ENCODE peak calls at places on chromosomes 6 and 20, in nine cellular contexts. T is heart right ventricle, J is lower leg skin, O is PC-3, R is H9, S is fibroblast of the aortic adventitia, A is neural crest cell, X is nephron progenitor cell, Y is suprapubic skin. C is an unnamed sample.

GRCh38 chr20:50652702-50653294 is 38.5 kb downstream of the RIPOR3 start:
- DNase-seq in R (no peak), S (no peak), X (no peak), Y (no peak), O (peak; percentile 37), J (no peak), T (peak; percentile 35), A (no peak), C (no peak)

GRCh38 chr6:105593805-105594231 is 190.9 kb upstream of the PREP start:
- DNase-seq in Y (no peak), T (no peak), X (no peak), O (no peak), J (no peak), S (peak; percentile 81), A (no peak), R (no peak), C (no peak)

GRCh38 chr6:156021746-156022396 is 566.2 kb upstream of the NOX3 start:
- DNase-seq in A (no peak), J (no peak), Y (no peak), T (no peak), S (peak; percentile 87), X (no peak), R (no peak), O (peak; percentile 59), C (no peak)

GRCh38 chr6:21826031-21826430 is 232.5 kb downstream of the SOX4 start:
- DNase-seq in T (no peak), R (peak; percentile 59), A (no peak), J (no peak), X (no peak), O (peak; percentile 62), S (no peak), Y (no peak), C (no peak)

GRCh38 chr20:32206383-32207210 is 946 bp downstream of the PLAGL2 start:
- DNase-seq in S (no peak), A (no peak), Y (no peak), R (no peak), X (no peak), T (no peak), J (no peak), O (no peak), C (no peak)

GRCh38 chr6:53532942-53533341 is 12.0 kb downstream of the GCLC start:
- DNase-seq in X (no peak), S (no peak), Y (no peak), J (no peak), O (no peak), T (no peak), A (no peak), R (no peak), C (no peak)

GRCh38 chr6:128993161-128993560 is 110.2 kb downstream of the LAMA2 start:
- DNase-seq in J (no peak), S (no peak), A (no peak), O (no peak), T (no peak), R (no peak), X (no peak), Y (no peak), C (no peak)

GRCh38 chr6:155248021-155249001 is 15.5 kb upstream of the CLDN20 start:
- DNase-seq in A (peak; percentile 40), J (peak; percentile 84), Y (no peak), O (peak; percentile 32), R (peak; percentile 66), X (peak; percentile 47), T (no peak), S (peak; percentile 80), C (peak; percentile 66)

GRCh38 chr6:116568851-116569755 is 2.2 kb upstream of the RWDD1 start:
- DNase-seq in J (no peak), R (no peak), Y (no peak), A (no peak), S (no peak), O (no peak), X (no peak), T (no peak), C (no peak)

GRCh38 chr6:116571683-116572000 is 338 bp downstream of the RWDD1 start:
- DNase-seq in O (no peak), Y (no peak), R (no peak), X (no peak), A (no peak), T (no peak), S (no peak), J (no peak), C (no peak)

GRCh38 chr6:116568111-116568510 is 3.2 kb upstream of the RWDD1 start:
- DNase-seq in X (no peak), R (no peak), A (no peak), S (peak; percentile 33), J (no peak), T (no peak), Y (no peak), O (no peak), C (no peak)

GRCh38 chr6:116572162-116572561 is 858 bp downstream of the RWDD1 start:
- DNase-seq in O (no peak), T (peak; percentile 23), S (peak; percentile 47), A (no peak), J (no peak), R (no peak), X (peak; percentile 17), Y (no peak), C (peak; percentile 41)

DNA sequence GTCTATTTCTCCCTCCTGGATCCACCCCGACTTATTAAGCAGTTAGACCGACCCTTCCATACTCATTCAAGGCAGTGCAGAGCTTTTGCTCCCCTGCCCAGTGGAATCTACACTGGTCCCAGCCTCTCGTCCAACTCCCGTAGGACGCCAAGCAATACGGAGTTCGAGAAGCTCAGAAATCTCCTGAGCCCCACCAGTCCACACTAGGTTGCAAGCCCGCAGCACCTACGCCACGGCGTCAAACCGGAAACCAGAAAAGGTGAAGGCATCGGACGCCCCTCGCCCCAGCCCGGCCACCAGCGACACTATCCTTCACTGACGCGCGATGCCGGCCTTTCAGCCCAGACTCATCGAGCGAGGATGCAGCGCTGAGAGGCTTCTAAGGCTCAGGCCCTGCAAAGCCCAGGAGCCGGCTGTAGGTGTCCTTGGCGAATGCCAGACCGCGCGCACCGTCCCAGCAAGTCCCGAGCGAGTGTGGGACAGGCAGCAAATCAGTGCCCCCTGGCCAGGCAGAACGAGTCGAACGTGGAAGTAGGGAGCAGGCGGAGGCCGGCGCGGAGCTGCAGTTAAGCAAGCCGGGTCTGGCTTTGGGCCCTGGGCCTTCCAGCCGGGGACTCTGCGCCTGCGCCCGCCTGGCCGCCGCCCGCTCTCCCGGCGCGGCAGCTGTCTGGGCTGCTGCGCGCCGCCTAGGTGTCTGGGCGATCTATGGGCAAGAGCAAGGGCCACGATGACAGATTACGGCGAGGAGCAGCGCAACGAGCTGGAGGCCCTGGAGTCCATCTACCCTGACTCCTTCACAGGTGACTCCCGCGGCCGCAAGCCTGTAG is at the start of gene RWDD1:
- DNase-seq in J (peak; percentile 99), S (peak; percentile 99), A (peak; percentile 96), X (peak; percentile 96), O (peak; percentile 93), R (peak; percentile 100), Y (peak; percentile 99), T (peak; percentile 99), C (peak; percentile 97)
- TF ChIP-seq CTCF in J (no peak), S (no peak), A (no peak), X (no peak), O (no peak), R (peak; percentile 17), Y (no peak), T (no peak), C (peak; percentile 4)

DNA sequence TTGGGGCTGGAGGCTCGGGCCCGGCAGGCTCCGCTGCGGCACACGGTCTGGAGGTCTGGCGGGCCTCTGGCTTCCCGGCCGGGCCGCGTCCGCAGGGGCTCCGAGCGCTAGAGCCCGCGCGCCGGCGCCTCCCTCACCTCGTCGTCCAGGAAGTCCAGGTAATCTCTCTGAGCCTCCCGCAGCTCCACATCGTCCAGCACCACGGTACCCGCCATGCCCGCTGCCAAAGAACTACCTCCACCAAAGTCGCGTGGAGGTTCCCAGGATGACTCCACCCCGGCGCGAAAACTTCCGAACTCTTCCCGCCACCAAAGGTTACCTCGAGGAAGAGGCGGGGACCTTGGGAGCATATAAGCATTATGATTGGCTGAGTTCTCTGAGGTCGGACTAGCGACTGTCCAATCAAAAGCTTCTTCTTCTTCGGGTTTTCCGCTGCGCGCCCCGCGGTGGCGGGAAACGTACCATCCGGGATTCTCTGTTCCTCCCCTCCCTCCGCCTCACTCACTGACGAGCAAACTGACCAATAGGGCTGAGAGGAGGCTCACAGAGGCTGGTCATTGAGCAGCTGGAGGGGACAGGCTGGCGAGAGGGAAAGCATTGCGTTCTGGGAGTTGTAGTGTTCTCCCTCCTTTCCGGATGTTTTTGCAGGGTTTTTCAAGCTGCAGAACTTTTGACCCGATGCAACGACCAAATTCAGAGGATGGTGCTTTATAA is at the start of gene MCM3:
- DNase-seq in S (peak; percentile 99), X (peak; percentile 93), O (peak; percentile 99), Y (peak; percentile 98), A (peak; percentile 88), R (peak; percentile 99), J (peak; percentile 99), T (peak; percentile 99), C (peak; percentile 97)
- TF ChIP-seq CTCF in S (peak; percentile 28), X (no peak), O (no peak), Y (no peak), A (no peak), R (no peak), J (no peak), T (peak; percentile 22), C (no peak)

GRCh38 chr6:109787312-109787711 is 96.2 kb downstream of the FIG4 start:
- DNase-seq in T (no peak), A (no peak), Y (no peak), R (no peak), O (no peak), X (no peak), S (no peak), J (no peak), C (no peak)

GRCh38 chr6:109782401-109783046 is 91.4 kb downstream of the FIG4 start:
- DNase-seq in T (no peak), S (peak; percentile 76), O (no peak), Y (no peak), X (no peak), J (no peak), A (no peak), R (no peak), C (no peak)

GRCh38 chr6:109788687-109789086 is 97.6 kb downstream of the FIG4 start:
- DNase-seq in O (no peak), X (no peak), A (no peak), J (no peak), R (no peak), T (no peak), Y (no peak), S (peak; percentile 94), C (no peak)

GRCh38 chr6:109781001-109781400 is 89.9 kb downstream of the FIG4 start:
- DNase-seq in T (no peak), X (no peak), Y (no peak), R (no peak), S (no peak), O (no peak), J (no peak), A (no peak), C (no peak)

DNA sequence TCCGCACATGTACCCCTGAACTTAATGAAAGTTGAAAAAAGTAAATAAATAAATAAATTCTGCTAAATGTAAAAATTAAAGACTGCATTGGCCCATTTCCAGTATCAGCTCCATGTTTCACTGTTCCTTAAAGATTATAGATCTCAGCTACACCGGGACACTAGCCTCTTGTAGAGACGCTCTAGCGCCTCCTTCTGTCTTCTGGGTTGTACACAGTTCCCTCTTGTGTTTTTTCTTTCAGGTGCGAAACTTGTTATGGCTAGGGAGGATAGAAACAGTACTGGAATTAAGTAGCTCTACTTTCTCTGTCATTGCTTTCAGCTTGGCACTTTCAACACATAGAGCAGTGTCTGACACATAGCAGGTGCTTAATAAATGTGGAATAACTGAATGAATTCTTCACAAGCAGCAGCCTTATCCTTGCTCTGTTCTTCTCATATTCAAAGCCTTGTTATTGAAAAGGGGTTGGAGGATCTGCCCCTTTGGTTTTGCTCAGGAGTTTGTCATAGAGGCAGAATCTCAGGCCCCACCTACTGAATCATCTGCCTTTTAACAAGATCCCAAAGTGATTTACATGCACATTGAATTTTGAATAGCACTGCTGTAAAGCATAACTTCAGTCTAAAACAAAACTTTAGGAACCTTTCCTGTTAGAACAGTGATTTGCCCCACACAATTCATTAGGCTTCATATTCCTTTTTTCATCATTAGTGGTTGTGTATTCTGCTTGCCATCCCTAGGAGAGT is 92.3 kb downstream of the FIG4 start:
- DNase-seq in J (no peak), S (peak; percentile 17), X (peak; percentile 6), R (peak; percentile 46), O (peak; percentile 32), T (no peak), Y (no peak), A (no peak), C (no peak)
- TF ChIP-seq CTCF in J (no peak), S (peak; percentile 21), X (peak; percentile 36), R (peak; percentile 88), O (peak; percentile 52), T (peak; percentile 39), Y (no peak), A (peak; percentile 25), C (no peak)

GRCh38 chr6:88519227-88520019 is 353.3 kb upstream of the CNR1 start:
- DNase-seq in O (no peak), R (no peak), Y (no peak), A (no peak), J (no peak), X (no peak), S (no peak), T (no peak), C (no peak)

GRCh38 chr6:88517737-88518136 is 351.6 kb upstream of the CNR1 start:
- DNase-seq in Y (no peak), R (no peak), X (no peak), J (no peak), T (no peak), O (no peak), S (no peak), A (no peak), C (no peak)

GRCh38 chr6:88512951-88513350 is 346.8 kb upstream of the CNR1 start:
- DNase-seq in R (no peak), J (no peak), O (no peak), A (no peak), X (no peak), T (no peak), S (no peak), Y (no peak), C (no peak)

DNA sequence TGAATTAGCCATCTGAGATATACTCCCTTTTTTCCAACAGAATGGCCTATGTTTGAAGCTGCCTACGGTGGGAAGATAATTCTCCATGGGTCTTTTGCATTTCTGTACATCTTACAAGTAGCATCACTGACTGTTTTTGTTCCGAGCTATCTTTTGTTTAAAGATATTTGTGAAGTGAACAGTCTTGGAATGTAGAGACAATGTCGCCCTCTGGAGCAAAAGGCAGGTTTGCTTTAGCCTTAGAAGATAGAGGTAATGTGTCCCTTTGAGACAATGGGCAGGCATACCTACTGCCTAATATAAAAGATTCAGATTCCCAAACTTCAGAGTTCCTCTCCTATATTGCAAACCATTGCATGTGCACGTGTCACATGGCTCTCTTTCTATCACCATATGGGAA is 347.8 kb upstream of the CNR1 start:
- DNase-seq in S (peak; percentile 6), R (no peak), J (no peak), X (no peak), A (no peak), Y (no peak), T (no peak), O (no peak), C (no peak)
- TF ChIP-seq CTCF in S (no peak), R (no peak), J (no peak), X (no peak), A (no peak), Y (no peak), T (no peak), O (no peak), C (no peak)